ENCODE peak calls at places on chromosomes 7 and 10, in eight cellular contexts. One of them, this sample, is unnamed.
A peak's percentile ranks its signal among the peaks of the same experiment; 100 is the strongest.

GRCh38 chr7:50531401-50531906 is 33.8 kb downstream of the DDC start:
- DNase-seq in fibroblast of lung: no peak
- DNase-seq in PC-9: peak; percentile 88
- DNase-seq in IMR-90: peak; percentile 21
- DNase-seq in neural progenitor cell: peak; percentile 46
- DNase-seq in Karpas-422: no peak
- DNase-seq in astrocyte: peak; percentile 26
- DNase-seq in GM12878: no peak
- DNase-seq in this sample: peak; percentile 87

GRCh38 chr10:1631282-1631681 is 106.0 kb downstream of the ADARB2 start:
- DNase-seq in fibroblast of lung: no peak
- DNase-seq in IMR-90: no peak
- DNase-seq in GM12878: no peak
- DNase-seq in neural progenitor cell: no peak
- DNase-seq in Karpas-422: no peak
- DNase-seq in PC-9: no peak
- DNase-seq in astrocyte: no peak
- DNase-seq in this sample: no peak

GRCh38 chr7:34133983-34134782 is 228.8 kb downstream of the BMPER start:
- DNase-seq in PC-9: peak; percentile 47
- DNase-seq in IMR-90: peak; percentile 84
- DNase-seq in GM12878: no peak
- DNase-seq in astrocyte: peak; percentile 67
- DNase-seq in fibroblast of lung: peak; percentile 81
- DNase-seq in Karpas-422: peak; percentile 79
- DNase-seq in neural progenitor cell: peak; percentile 86
- DNase-seq in this sample: peak; percentile 85

GRCh38 chr10:129550658-129551057 is 83.6 kb downstream of the MGMT start:
- DNase-seq in fibroblast of lung: no peak
- DNase-seq in Karpas-422: no peak
- DNase-seq in GM12878: no peak
- DNase-seq in astrocyte: no peak
- DNase-seq in IMR-90: no peak
- DNase-seq in PC-9: no peak
- DNase-seq in neural progenitor cell: no peak
- DNase-seq in this sample: no peak

GRCh38 chr10:10644317-10645111 is 373.2 kb upstream of the CELF2 start:
- DNase-seq in fibroblast of lung: peak; percentile 44
- DNase-seq in astrocyte: peak; percentile 32
- DNase-seq in IMR-90: peak; percentile 77
- DNase-seq in neural progenitor cell: no peak
- DNase-seq in GM12878: no peak
- DNase-seq in Karpas-422: peak; percentile 34
- DNase-seq in PC-9: no peak
- DNase-seq in this sample: no peak

GRCh38 chr7:66355762-66356161 is 150.6 kb downstream of the TPST1 start:
- DNase-seq in fibroblast of lung: no peak
- DNase-seq in GM12878: no peak
- DNase-seq in IMR-90: no peak
- DNase-seq in astrocyte: no peak
- DNase-seq in PC-9: peak; percentile 44
- DNase-seq in neural progenitor cell: no peak
- DNase-seq in Karpas-422: no peak
- DNase-seq in this sample: no peak

GRCh38 chr10:97584060-97584797 is at the start of gene HOGA1:
- DNase-seq in Karpas-422: peak; percentile 60
- DNase-seq in IMR-90: peak; percentile 55
- DNase-seq in neural progenitor cell: peak; percentile 36
- DNase-seq in GM12878: no peak
- DNase-seq in astrocyte: peak; percentile 51
- DNase-seq in PC-9: peak; percentile 67
- DNase-seq in fibroblast of lung: peak; percentile 61
- DNase-seq in this sample: peak; percentile 68

GRCh38 chr10:43126759-43127424 is 11.4 kb upstream of the CSGALNACT2 start:
- DNase-seq in neural progenitor cell: no peak
- DNase-seq in Karpas-422: no peak
- DNase-seq in fibroblast of lung: no peak
- DNase-seq in astrocyte: no peak
- DNase-seq in GM12878: no peak
- DNase-seq in PC-9: no peak
- DNase-seq in IMR-90: no peak
- DNase-seq in this sample: no peak

GRCh38 chr7:133551471-133551870 is 298.6 kb downstream of the EXOC4 start:
- DNase-seq in Karpas-422: no peak
- DNase-seq in astrocyte: no peak
- DNase-seq in IMR-90: no peak
- DNase-seq in fibroblast of lung: no peak
- DNase-seq in neural progenitor cell: no peak
- DNase-seq in PC-9: no peak
- DNase-seq in GM12878: no peak
- DNase-seq in this sample: no peak

GRCh38 chr10:80409121-80409520 is 770 bp downstream of the PRXL2A start:
- DNase-seq in astrocyte: no peak
- DNase-seq in neural progenitor cell: no peak
- DNase-seq in PC-9: no peak
- DNase-seq in Karpas-422: no peak
- DNase-seq in IMR-90: no peak
- DNase-seq in GM12878: no peak
- DNase-seq in fibroblast of lung: no peak
- DNase-seq in this sample: peak; percentile 21

GRCh38 chr7:157903296-157903695 is 566.5 kb downstream of the DNAJB6 start:
- DNase-seq in PC-9: no peak
- DNase-seq in neural progenitor cell: no peak
- DNase-seq in fibroblast of lung: no peak
- DNase-seq in Karpas-422: no peak
- DNase-seq in astrocyte: no peak
- DNase-seq in GM12878: no peak
- DNase-seq in IMR-90: no peak
- DNase-seq in this sample: no peak

GRCh38 chr7:157904211-157904865 is 567.5 kb downstream of the DNAJB6 start:
- DNase-seq in IMR-90: no peak
- DNase-seq in neural progenitor cell: no peak
- DNase-seq in astrocyte: no peak
- DNase-seq in GM12878: no peak
- DNase-seq in fibroblast of lung: no peak
- DNase-seq in PC-9: no peak
- DNase-seq in Karpas-422: no peak
- DNase-seq in this sample: no peak

GRCh38 chr7:157903715-157904114 is 566.9 kb downstream of the DNAJB6 start:
- DNase-seq in Karpas-422: no peak
- DNase-seq in fibroblast of lung: no peak
- DNase-seq in GM12878: no peak
- DNase-seq in neural progenitor cell: peak; percentile 18
- DNase-seq in astrocyte: no peak
- DNase-seq in PC-9: no peak
- DNase-seq in IMR-90: no peak
- DNase-seq in this sample: no peak

GRCh38 chr7:157905740-157906461 is 569.1 kb downstream of the DNAJB6 start:
- DNase-seq in neural progenitor cell: peak; percentile 18
- DNase-seq in IMR-90: no peak
- DNase-seq in astrocyte: no peak
- DNase-seq in GM12878: no peak
- DNase-seq in Karpas-422: no peak
- DNase-seq in PC-9: no peak
- DNase-seq in fibroblast of lung: no peak
- DNase-seq in this sample: no peak

DNA sequence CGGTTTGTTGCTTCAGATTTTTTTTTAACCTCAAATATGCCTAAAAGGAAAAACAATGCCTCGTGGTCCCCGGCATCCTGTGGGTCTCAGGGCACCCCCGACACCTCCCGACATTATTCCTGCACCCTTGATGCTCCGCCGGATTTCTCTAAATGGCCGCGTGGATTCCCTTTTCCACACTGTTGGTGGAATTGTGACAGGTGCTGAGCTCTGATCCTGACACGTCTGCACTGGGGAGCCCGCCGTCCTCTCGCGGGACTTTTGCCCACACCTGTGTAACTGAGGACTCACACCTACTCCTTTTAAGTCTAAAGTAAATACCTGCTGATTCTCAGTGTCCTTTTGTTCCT is 568.0 kb downstream of the DNAJB6 start:
- DNase-seq in PC-9: no peak
- DNase-seq in IMR-90: no peak
- DNase-seq in GM12878: no peak
- DNase-seq in astrocyte: no peak
- DNase-seq in Karpas-422: no peak
- DNase-seq in fibroblast of lung: no peak
- DNase-seq in neural progenitor cell: no peak
- DNase-seq in this sample: no peak
- H2AFZ ChIP-seq in PC-9: no peak overlapping the region
- H2AFZ ChIP-seq in IMR-90: no peak overlapping the region
- H2AFZ ChIP-seq in GM12878: no peak overlapping the region
- H2AFZ ChIP-seq in astrocyte: no peak overlapping the region
- H2AFZ ChIP-seq in Karpas-422: no peak overlapping the region
- H2AFZ ChIP-seq in fibroblast of lung: no peak overlapping the region
- H2AFZ ChIP-seq in neural progenitor cell: no peak overlapping the region
- H2AFZ ChIP-seq in this sample: no peak overlapping the region

DNA sequence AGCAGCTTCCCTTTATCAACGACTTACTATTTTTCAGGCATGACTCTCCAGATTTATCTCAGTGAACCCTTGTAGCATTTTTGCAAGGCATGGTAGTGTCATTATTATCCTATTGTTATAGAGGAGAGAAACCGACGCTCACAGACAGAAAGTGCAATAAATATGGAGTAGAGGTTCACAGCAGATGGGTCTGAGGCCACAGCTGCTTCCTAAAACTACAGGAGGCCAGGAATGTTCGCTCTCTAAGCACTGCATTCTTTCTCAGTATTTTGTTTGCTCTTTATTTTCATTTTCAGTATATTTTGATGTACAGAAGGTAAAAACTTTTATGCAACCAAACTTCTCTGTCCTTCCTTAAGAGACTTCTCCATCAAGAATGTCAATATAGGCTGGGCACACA is 4.5 kb upstream of the AEBP1 start:
- DNase-seq in astrocyte: no peak
- DNase-seq in Karpas-422: no peak
- DNase-seq in neural progenitor cell: no peak
- DNase-seq in fibroblast of lung: no peak
- DNase-seq in PC-9: no peak
- DNase-seq in GM12878: no peak
- DNase-seq in IMR-90: no peak
- DNase-seq in this sample: no peak
- H3K4me1 ChIP-seq in astrocyte: peaks cover 17% of the 10 kb centered on the region
- H3K4me1 ChIP-seq in Karpas-422: peaks cover 57% of the 10 kb centered on the region
- H3K4me1 ChIP-seq in neural progenitor cell: no peaks in the 10 kb centered on the region
- H3K4me1 ChIP-seq in fibroblast of lung: peaks cover 19% of the 10 kb centered on the region
- H3K4me1 ChIP-seq in PC-9: no peaks in the 10 kb centered on the region
- H3K4me1 ChIP-seq in GM12878: peaks cover 14% of the 10 kb centered on the region
- H3K4me1 ChIP-seq in IMR-90: peaks cover 22% of the 10 kb centered on the region
- H3K4me1 ChIP-seq in this sample: peaks cover 2% of the 10 kb centered on the region

GRCh38 chr7:116665447-116665996 is 6.5 kb upstream of the MET start:
- DNase-seq in Karpas-422: no peak
- DNase-seq in IMR-90: no peak
- DNase-seq in fibroblast of lung: peak; percentile 18
- DNase-seq in PC-9: no peak
- DNase-seq in neural progenitor cell: no peak
- DNase-seq in astrocyte: peak; percentile 4
- DNase-seq in GM12878: no peak
- DNase-seq in this sample: no peak
- H2AFZ ChIP-seq in Karpas-422: no peak overlapping the region
- H2AFZ ChIP-seq in IMR-90: no peak overlapping the region
- H2AFZ ChIP-seq in fibroblast of lung: no peak overlapping the region
- H2AFZ ChIP-seq in PC-9: no peak overlapping the region
- H2AFZ ChIP-seq in neural progenitor cell: no peak overlapping the region
- H2AFZ ChIP-seq in astrocyte: no peak overlapping the region
- H2AFZ ChIP-seq in GM12878: no peak overlapping the region
- H2AFZ ChIP-seq in this sample: no peak overlapping the region

GRCh38 chr10:71695502-71696476 is 23.8 kb downstream of the C10orf105 start:
- DNase-seq in IMR-90: no peak
- DNase-seq in astrocyte: no peak
- DNase-seq in PC-9: no peak
- DNase-seq in fibroblast of lung: no peak
- DNase-seq in neural progenitor cell: no peak
- DNase-seq in Karpas-422: no peak
- DNase-seq in GM12878: no peak
- DNase-seq in this sample: no peak
- H3K4me1 ChIP-seq in IMR-90: no peaks in the 10 kb centered on the region
- H3K4me1 ChIP-seq in astrocyte: no peaks in the 10 kb centered on the region
- H3K4me1 ChIP-seq in PC-9: peaks cover 27% of the 10 kb centered on the region
- H3K4me1 ChIP-seq in fibroblast of lung: no peaks in the 10 kb centered on the region
- H3K4me1 ChIP-seq in neural progenitor cell: peaks cover 8% of the 10 kb centered on the region
- H3K4me1 ChIP-seq in Karpas-422: peaks cover 38% of the 10 kb centered on the region
- H3K4me1 ChIP-seq in GM12878: peaks cover 64% of the 10 kb centered on the region
- H3K4me1 ChIP-seq in this sample: no peaks in the 10 kb centered on the region

GRCh38 chr10:133474027-133474426 is 20.3 kb downstream of the SCART1 start:
- DNase-seq in astrocyte: no peak
- DNase-seq in Karpas-422: no peak
- DNase-seq in fibroblast of lung: no peak
- DNase-seq in GM12878: no peak
- DNase-seq in IMR-90: no peak
- DNase-seq in neural progenitor cell: no peak
- DNase-seq in PC-9: no peak
- DNase-seq in this sample: no peak
- H2AFZ ChIP-seq in astrocyte: no peak overlapping the region
- H2AFZ ChIP-seq in Karpas-422: no peak overlapping the region
- H2AFZ ChIP-seq in fibroblast of lung: no peak overlapping the region
- H2AFZ ChIP-seq in GM12878: no peak overlapping the region
- H2AFZ ChIP-seq in IMR-90: no peak overlapping the region
- H2AFZ ChIP-seq in neural progenitor cell: no peak overlapping the region
- H2AFZ ChIP-seq in PC-9: no peak overlapping the region
- H2AFZ ChIP-seq in this sample: no peak overlapping the region

DNA sequence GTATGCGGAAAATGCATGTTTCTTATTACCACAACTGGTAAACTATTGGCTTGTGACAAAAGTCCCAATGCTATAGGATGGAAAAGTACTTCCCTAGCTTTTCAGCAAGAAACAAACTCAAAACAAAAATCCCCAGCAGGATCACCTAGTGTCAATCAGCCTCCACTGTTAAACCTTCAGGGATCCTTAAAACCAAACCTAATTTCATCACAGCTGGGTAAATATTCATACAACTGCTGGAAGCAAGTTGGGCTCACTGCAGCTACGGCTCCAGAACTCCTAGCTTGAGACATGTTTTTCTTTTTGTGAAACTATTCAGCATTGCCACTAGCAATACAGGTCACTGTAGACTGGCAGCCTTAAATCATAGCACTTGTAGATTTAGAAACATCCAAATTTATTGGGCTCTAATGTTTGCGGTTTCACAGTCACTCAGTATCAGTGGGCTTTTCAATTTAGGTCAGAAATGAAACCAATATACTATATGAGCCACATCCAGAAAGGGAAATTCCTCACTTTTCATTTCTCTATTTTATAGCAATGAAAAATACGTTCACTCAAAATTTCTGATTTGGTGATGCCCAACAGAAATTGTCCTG is 145.2 kb upstream of the ANK3 start:
- DNase-seq in PC-9: no peak
- DNase-seq in Karpas-422: no peak
- DNase-seq in astrocyte: no peak
- DNase-seq in IMR-90: no peak
- DNase-seq in GM12878: no peak
- DNase-seq in neural progenitor cell: no peak
- DNase-seq in fibroblast of lung: no peak
- DNase-seq in this sample: no peak
- H3K4me1 ChIP-seq in PC-9: peaks cover 12% of the 10 kb centered on the region
- H3K4me1 ChIP-seq in Karpas-422: no peaks in the 10 kb centered on the region
- H3K4me1 ChIP-seq in astrocyte: peaks cover 12% of the 10 kb centered on the region
- H3K4me1 ChIP-seq in IMR-90: no peaks in the 10 kb centered on the region
- H3K4me1 ChIP-seq in GM12878: no peaks in the 10 kb centered on the region
- H3K4me1 ChIP-seq in neural progenitor cell: peaks cover 10% of the 10 kb centered on the region
- H3K4me1 ChIP-seq in fibroblast of lung: no peaks in the 10 kb centered on the region
- H3K4me1 ChIP-seq in this sample: no peaks in the 10 kb centered on the region

This sample was measured in hepatocyte.